ENCODE peak calls at places on chromosomes 2 and 18, in five cellular contexts. G is HepG2, N is HEK293T, E is GM12878, Z is H1. S is an unnamed sample.

GRCh38 chr2:110770696-110771425 is 38.5 kb downstream of the ACOXL start:
- DNase-seq in N (no peak), E (no peak), Z (no peak), G (no peak), S (no peak)

GRCh38 chr2:222208010-222208690 is 90.6 kb downstream of the PAX3 start:
- DNase-seq in Z (no peak), E (no peak), N (no peak), G (no peak), S (no peak)

GRCh38 chr18:50453014-50453680 is 78.3 kb downstream of the SKA1 start:
- DNase-seq in Z (no peak), E (no peak), G (no peak), N (no peak), S (no peak)

GRCh38 chr2:59182249-59182648 is 941.1 kb upstream of the FANCL start:
- DNase-seq in G (peak), Z (peak), E (no peak), N (peak), S (peak)

GRCh38 chr2:69122271-69122670 is 109.3 kb downstream of the ANTXR1 start:
- DNase-seq in Z (no peak), G (no peak), N (no peak), E (no peak), S (no peak)

GRCh38 chr18:54263904-54264336 is 5.4 kb upstream of the POLI start:
- DNase-seq in N (no peak), E (peak), G (peak), Z (no peak), S (no peak)

GRCh38 chr2:128514555-128514955 is 195.9 kb upstream of the HS6ST1 start:
- DNase-seq in E (no peak), Z (no peak), N (no peak), G (no peak), S (no peak)

GRCh38 chr18:80109676-80110078 is 615 bp downstream of the ADNP2 start:
- DNase-seq in N (no peak), E (no peak), G (no peak), Z (no peak), S (no peak)

GRCh38 chr2:157355618-157356017 is 30.0 kb upstream of the ERMN start:
- DNase-seq in N (no peak), E (no peak), Z (no peak), G (no peak), S (peak)

GRCh38 chr2:159807183-159808037 is 9.4 kb upstream of the CD302 start:
- DNase-seq in G (peak), Z (no peak), E (no peak), N (peak), S (peak)

GRCh38 chr2:129877795-129878775 is 101.4 kb upstream of the RAB6C start:
- DNase-seq in E (no peak), G (no peak), N (peak), Z (no peak), S (no peak)

GRCh38 chr2:97760480-97761049 is 47.2 kb downstream of the ZAP70 start:
- DNase-seq in G (no peak), Z (no peak), N (no peak), E (no peak), S (no peak)

GRCh38 chr18:44051088-44051487 is 629.6 kb upstream of the SETBP1 start:
- DNase-seq in N (no peak), E (no peak), G (no peak), Z (no peak), S (peak)

GRCh38 chr2:222105046-222105445 is 193.8 kb downstream of the PAX3 start:
- DNase-seq in Z (no peak), E (no peak), G (no peak), N (no peak), S (no peak)

GRCh38 chr2:27032495-27033252 is at the start of gene TMEM214:
- DNase-seq in G (peak), N (peak), Z (peak), E (peak), S (peak)

GRCh38 chr2:70448041-70448440 is 105.6 kb downstream of the TGFA start:
- DNase-seq in N (no peak), G (no peak), Z (no peak), E (no peak), S (no peak)

GRCh38 chr2:151056870-151057269 is 204.8 kb downstream of the RBM43 start:
- DNase-seq in E (no peak), Z (no peak), G (no peak), N (no peak), S (no peak)

GRCh38 chr2:127940641-127941040 is 54.9 kb upstream of the AMMECR1L start:
- DNase-seq in G (no peak), N (no peak), E (no peak), Z (no peak), S (no peak)

GRCh38 chr18:76993573-76993972 is 139.0 kb downstream of the MBP start:
- DNase-seq in E (no peak), N (no peak), G (no peak), Z (no peak), S (no peak)

GRCh38 chr2:189162566-189162965 is 17.0 kb downstream of the COL5A2 start:
- DNase-seq in E (no peak), Z (no peak), G (no peak), N (no peak), S (no peak)

GRCh38 chr2:23745726-23746105 is 181.2 kb downstream of the ATAD2B start:
- DNase-seq in G (no peak), E (no peak), Z (no peak), N (no peak), S (no peak)

GRCh38 chr2:9178905-9179571 is 27.6 kb upstream of the ASAP2 start:
- DNase-seq in G (peak), N (no peak), Z (no peak), E (peak), S (no peak)

GRCh38 chr2:36322108-36322507 is 33.5 kb upstream of the CRIM1 start:
- DNase-seq in G (peak), E (no peak), N (peak), Z (no peak), S (peak)

GRCh38 chr2:70627499-70627898 is 73.9 kb upstream of the TGFA start:
- DNase-seq in E (no peak), G (peak), N (no peak), Z (no peak), S (no peak)

GRCh38 chr2:223062304-223062845 is 10.4 kb downstream of the KCNE4 start:
- DNase-seq in G (no peak), Z (no peak), E (no peak), N (no peak), S (no peak)

GRCh38 chr2:229417906-229418305 is 146.8 kb upstream of the PID1 start:
- DNase-seq in Z (no peak), E (no peak), N (no peak), G (no peak), S (peak)

GRCh38 chr2:231376857-231377256 is 18.7 kb upstream of the B3GNT7 start:
- DNase-seq in N (no peak), E (no peak), G (no peak), Z (no peak), S (no peak)

GRCh38 chr2:67446504-67446911 is 49.4 kb downstream of the ETAA1 start:
- DNase-seq in Z (no peak), E (no peak), N (no peak), G (no peak), S (no peak)

GRCh38 chr18:34978953-34979608 is 62.1 kb upstream of the MAPRE2 start:
- DNase-seq in Z (no peak), E (peak), G (peak), N (peak), S (peak)

GRCh38 chr2:176380341-176380740 is 111.1 kb downstream of the MTX2 start:
- DNase-seq in G (no peak), Z (no peak), E (no peak), N (no peak), S (no peak)

GRCh38 chr2:70002241-70002896 is 40.9 kb upstream of the ASPRV1 start:
- DNase-seq in E (no peak), G (no peak), Z (no peak), N (no peak), S (no peak)

GRCh38 chr2:96536445-96537065 is at the start of gene ARID5A:
- DNase-seq in Z (peak), N (peak), G (peak), E (peak), S (peak)

GRCh38 chr2:226215902-226216503 is 583.6 kb downstream of the IRS1 start:
- DNase-seq in E (no peak), N (peak), G (peak), Z (peak), S (peak)

GRCh38 chr18:74748809-74749208 is 151.1 kb downstream of the ZNF407 start:
- DNase-seq in G (no peak), Z (no peak), N (no peak), E (no peak), S (no peak)

GRCh38 chr2:45435316-45435715 is 175.8 kb downstream of the SRBD1 start:
- DNase-seq in E (no peak), G (no peak), N (no peak), Z (no peak), S (no peak)

GRCh38 chr2:240568678-240569522 is 616 bp downstream of the RNPEPL1 start:
- DNase-seq in E (no peak), Z (no peak), G (no peak), N (no peak), S (no peak)

GRCh38 chr2:96977631-96978195 is 8.7 kb downstream of the FAM178B start:
- DNase-seq in G (no peak), Z (no peak), E (no peak), N (no peak), S (no peak)

GRCh38 chr18:80253871-80254492 is 6.7 kb upstream of the PARD6G start:
- DNase-seq in Z (no peak), E (no peak), G (no peak), N (peak), S (no peak)

GRCh38 chr2:15695582-15696330 is 104.1 kb downstream of the DDX1 start:
- DNase-seq in G (no peak), Z (no peak), E (no peak), N (no peak), S (no peak)

GRCh38 chr2:15693382-15693781 is 101.7 kb downstream of the DDX1 start:
- DNase-seq in N (no peak), G (no peak), E (no peak), Z (no peak), S (no peak)

GRCh38 chr2:15692551-15693377 is 101.1 kb downstream of the DDX1 start:
- DNase-seq in G (no peak), N (no peak), Z (no peak), E (no peak), S (no peak)

GRCh38 chr2:15694589-15694986 is 102.9 kb downstream of the DDX1 start:
- DNase-seq in E (no peak), N (no peak), G (no peak), Z (no peak), S (no peak)

GRCh38 chr2:15693926-15694588 is 102.4 kb downstream of the DDX1 start:
- DNase-seq in Z (no peak), E (no peak), G (no peak), N (no peak), S (no peak)
- TF ChIP-seq SUZ12 in Z (no peak), E (no peak), G (no peak), N (no peak), S (no peak)

DNA sequence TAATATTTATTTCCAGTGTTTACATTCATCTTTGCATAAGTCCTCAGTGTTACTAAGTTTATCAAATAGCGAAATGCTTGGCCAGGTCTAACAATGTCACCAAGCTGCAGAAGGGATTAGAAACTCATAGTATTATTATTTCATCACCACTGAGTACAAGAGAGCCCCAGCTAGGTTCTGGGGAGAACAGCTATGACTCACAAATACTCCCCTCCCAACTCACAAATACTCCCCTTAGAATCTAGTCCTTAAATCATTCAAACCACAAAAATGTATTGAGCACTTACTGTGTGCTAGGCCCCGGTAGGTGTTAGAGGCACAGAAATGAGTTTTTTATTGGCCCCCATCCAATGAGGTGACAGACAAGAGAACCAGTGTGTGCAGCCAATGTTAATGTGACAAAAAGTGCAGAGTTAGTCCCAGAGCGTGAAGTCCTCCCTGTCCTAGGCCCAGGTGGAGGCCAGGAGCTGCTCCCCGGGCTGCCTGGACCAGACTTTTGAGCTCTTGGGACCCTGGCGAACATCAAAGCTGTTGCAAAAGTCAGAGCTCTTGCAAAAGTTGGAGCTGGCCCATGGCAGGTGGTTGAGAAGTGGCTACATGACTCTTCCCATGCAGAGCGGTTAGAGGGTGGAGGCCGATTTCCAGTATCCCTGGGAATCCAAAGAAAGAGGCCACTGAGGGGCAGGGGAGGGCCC is 9.8 kb downstream of the STEAP3 start:
- DNase-seq in E (no peak), Z (no peak), G (no peak), N (no peak), S (no peak)
- TF ChIP-seq SUZ12 in E (no peak), Z (no peak), G (no peak), N (no peak), S (no peak)

GRCh38 chr18:23307567-23308295 is 145.4 kb upstream of the RIOK3 start:
- DNase-seq in E (peak), Z (no peak), N (no peak), G (no peak), S (no peak)
- TF ChIP-seq SUZ12 in E (no peak), Z (no peak), N (no peak), G (no peak), S (no peak)

DNA sequence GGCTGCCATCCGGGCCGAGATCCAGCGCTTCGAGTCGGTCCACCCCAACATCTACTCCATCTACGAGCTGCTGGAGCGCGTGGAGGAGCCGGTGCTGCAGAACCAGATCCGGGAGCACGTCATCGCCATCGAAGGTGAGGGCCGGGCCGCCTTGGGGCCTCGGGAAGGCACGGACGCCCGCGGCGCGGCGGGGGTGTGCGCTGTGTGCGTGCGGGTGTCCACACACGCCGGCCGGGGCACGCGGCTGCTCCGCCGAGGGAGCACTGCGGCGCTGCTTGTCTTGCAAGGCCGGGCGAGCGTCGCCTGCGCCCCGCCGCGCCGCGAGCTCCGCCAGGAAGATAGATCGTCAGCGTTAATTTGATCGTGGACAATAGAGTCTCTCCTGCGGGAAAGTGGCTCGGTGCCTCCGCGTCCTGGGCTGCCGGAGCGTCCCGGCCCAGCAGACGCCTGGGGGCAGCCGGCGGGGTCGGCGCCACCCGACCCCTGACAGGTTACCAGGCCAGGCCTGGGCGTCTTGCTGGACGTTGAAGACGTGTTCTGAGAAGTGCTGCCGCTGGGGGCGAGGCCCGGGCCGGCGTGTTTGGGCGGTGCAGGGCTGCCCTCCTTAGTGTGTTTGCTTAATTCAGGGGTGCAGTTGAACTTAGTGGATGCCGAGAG is 1.0 kb downstream of the AGAP1 start:
- DNase-seq in E (no peak), G (no peak), Z (no peak), N (no peak), S (no peak)
- TF ChIP-seq SUZ12 in E (no peak), G (no peak), Z (peak), N (no peak), S (no peak)

GRCh38 chr18:13446581-13447470 is 228.3 kb downstream of the LDLRAD4 start:
- DNase-seq in Z (no peak), G (no peak), E (no peak), N (no peak), S (no peak)
- TF ChIP-seq SUZ12 in Z (no peak), G (no peak), E (no peak), N (no peak), S (no peak)

GRCh38 chr2:64731306-64731654 is 77.6 kb upstream of the SERTAD2 start:
- DNase-seq in G (no peak), E (no peak), N (no peak), Z (no peak), S (no peak)

GRCh38 chr2:64731746-64732145 is 78.0 kb upstream of the SERTAD2 start:
- DNase-seq in E (no peak), N (no peak), Z (no peak), G (no peak), S (no peak)

GRCh38 chr2:64735504-64735903 is 81.8 kb upstream of the SERTAD2 start:
- DNase-seq in E (no peak), N (no peak), G (no peak), Z (no peak), S (no peak)

GRCh38 chr2:64730551-64731305 is 77.0 kb upstream of the SERTAD2 start:
- DNase-seq in N (peak), E (peak), G (peak), Z (no peak), S (no peak)

DNA sequence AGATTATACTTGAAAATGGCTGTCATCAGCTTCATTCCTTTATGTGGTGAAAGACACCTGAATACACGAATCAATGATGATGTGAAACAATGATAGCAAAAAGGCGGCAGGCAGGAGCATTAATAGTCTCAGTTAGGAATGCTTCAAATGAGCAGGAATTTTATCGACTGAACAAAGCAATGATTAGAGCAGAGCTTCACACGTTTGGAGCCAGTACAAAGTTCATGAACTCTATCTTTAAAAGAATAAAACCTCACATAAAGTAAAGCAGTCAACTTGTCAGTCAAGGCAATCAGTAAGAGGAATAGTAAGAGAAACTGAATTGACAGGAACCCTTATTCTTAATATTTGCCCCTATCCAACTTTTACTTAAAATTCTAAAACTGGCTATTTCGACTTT is 78.4 kb upstream of the SERTAD2 start:
- DNase-seq in E (no peak), G (peak), N (no peak), Z (no peak), S (no peak)
- TF ChIP-seq SUZ12 in E (no peak), G (no peak), N (no peak), Z (no peak), S (no peak)

GRCh38 chr2:33426666-33427231 is 49.7 kb upstream of the RASGRP3 start:
- DNase-seq in E (no peak), G (peak), Z (no peak), N (no peak), S (no peak)
- TF ChIP-seq SUZ12 in E (no peak), G (no peak), Z (no peak), N (no peak), S (no peak)

DNA sequence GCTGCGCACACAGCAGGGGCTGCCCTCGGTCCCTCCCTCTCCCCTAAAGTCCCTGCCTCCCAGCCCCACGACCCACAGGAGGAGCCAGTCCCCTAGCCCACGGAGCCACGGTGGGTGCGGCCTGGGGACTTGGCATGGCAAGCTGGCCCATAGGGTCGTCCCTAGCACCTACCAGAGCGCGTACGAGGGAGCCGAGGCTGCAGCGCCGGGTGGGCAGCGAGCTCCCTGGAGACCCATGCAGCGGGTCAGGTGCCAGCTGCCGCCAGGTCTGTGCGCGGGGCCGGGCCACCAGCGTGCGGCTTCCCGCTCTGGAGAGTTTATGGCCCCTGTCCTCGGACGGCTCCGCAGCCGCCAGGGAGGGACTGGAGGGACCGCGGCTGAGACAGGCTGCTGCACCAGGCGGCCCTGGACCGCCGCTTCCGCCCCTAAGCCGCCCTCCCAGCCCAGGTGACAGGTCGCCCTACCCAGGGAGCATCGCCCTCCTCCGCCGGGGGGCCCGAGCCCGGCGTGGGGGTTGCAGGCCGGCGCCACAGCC is 273.6 kb downstream of the CCDC74A start:
- DNase-seq in Z (no peak), E (no peak), N (no peak), G (no peak), S (no peak)
- TF ChIP-seq SUZ12 in Z (no peak), E (no peak), N (no peak), G (no peak), S (no peak)